ENCODE peak calls at places on chromosomes 3 and 15, in six cellular contexts. D is HepG2, A is GM12878, S is endothelial cell of umbilical vein, K is A549, E is K562. X is an unnamed sample.

GRCh38 chr3:56911363-56911762 is 109.6 kb upstream of the ARHGEF3 start:
- DNase-seq in D (no peak), A (no peak), S (peak), K (no peak), E (no peak), X (no peak)

GRCh38 chr3:193863657-193864323 is 270.8 kb downstream of the OPA1 start:
- DNase-seq in D (no peak), A (no peak), S (no peak), K (no peak), E (no peak), X (no peak)

GRCh38 chr15:69798481-69799315 is 299.0 kb downstream of the TLE3 start:
- DNase-seq in D (no peak), A (no peak), S (peak), K (no peak), E (no peak), X (no peak)

GRCh38 chr15:78050851-78051250 is 26.7 kb downstream of the TBC1D2B start:
- DNase-seq in D (no peak), A (no peak), S (peak), K (no peak), E (no peak), X (peak)

GRCh38 chr3:162729686-162730085 is 1233.1 kb downstream of the OTOL1 start:
- DNase-seq in D (no peak), A (no peak), S (no peak), K (no peak), E (no peak), X (no peak)

GRCh38 chr15:89136818-89137772 is 48.8 kb downstream of the ABHD2 start:
- DNase-seq in D (peak), A (no peak), S (peak), K (no peak), E (no peak), X (no peak)

GRCh38 chr15:88681610-88682221 is 42.9 kb downstream of the ISG20 start:
- DNase-seq in D (peak), A (no peak), S (no peak), K (no peak), E (no peak), X (no peak)

GRCh38 chr3:158572766-158573060 is 1.7 kb downstream of the MLF1 start:
- DNase-seq in D (no peak), A (no peak), S (no peak), K (no peak), E (no peak), X (no peak)

GRCh38 chr15:29312387-29312786 is 42.8 kb upstream of the NSMCE3 start:
- DNase-seq in D (no peak), A (no peak), S (no peak), K (no peak), E (no peak), X (no peak)

GRCh38 chr15:98776607-98777281 is 128.4 kb downstream of the IGF1R start:
- DNase-seq in D (peak), A (peak), S (no peak), K (no peak), E (peak), X (no peak)

GRCh38 chr3:123129052-123129451 is 62.2 kb downstream of the PDIA5 start:
- DNase-seq in D (no peak), A (no peak), S (no peak), K (no peak), E (no peak), X (no peak)

GRCh38 chr3:13245579-13245978 is 172.3 kb upstream of the IQSEC1 start:
- DNase-seq in D (peak), A (no peak), S (no peak), K (no peak), E (no peak), X (peak)

GRCh38 chr15:96818861-96819260 is 488.4 kb downstream of the NR2F2 start:
- DNase-seq in D (no peak), A (no peak), S (no peak), K (no peak), E (no peak), X (no peak)

GRCh38 chr3:23387286-23387918 is 184.3 kb downstream of the UBE2E2 start:
- DNase-seq in D (no peak), A (no peak), S (no peak), K (no peak), E (no peak), X (no peak)

GRCh38 chr3:37711721-37712120 is 150.0 kb upstream of the CTDSPL start:
- DNase-seq in D (no peak), A (no peak), S (no peak), K (no peak), E (no peak), X (no peak)

GRCh38 chr3:150378467-150378751 is 29.7 kb upstream of the TSC22D2 start:
- DNase-seq in D (no peak), A (no peak), S (no peak), K (no peak), E (no peak), X (no peak)

GRCh38 chr3:178474526-178474925 is 61.7 kb upstream of the KCNMB2 start:
- DNase-seq in D (no peak), A (no peak), S (peak), K (no peak), E (no peak), X (no peak)

GRCh38 chr3:30752961-30753360 is 141.5 kb downstream of the GADL1 start:
- DNase-seq in D (peak), A (no peak), S (no peak), K (peak), E (no peak), X (peak)

GRCh38 chr3:129016725-129017530 is 15.8 kb downstream of the EFCC1 start:
- DNase-seq in D (no peak), A (no peak), S (no peak), K (no peak), E (peak), X (peak)

GRCh38 chr3:127747751-127748521 is 74.4 kb downstream of the MGLL start:
- DNase-seq in D (no peak), A (no peak), S (peak), K (peak), E (no peak), X (peak)

GRCh38 chr15:28994142-28994829 is 108.5 kb downstream of the APBA2 start:
- DNase-seq in D (no peak), A (no peak), S (no peak), K (no peak), E (no peak), X (no peak)

GRCh38 chr15:100002091-100002620 is 268.9 kb upstream of the LYSMD4 start:
- DNase-seq in D (no peak), A (no peak), S (no peak), K (no peak), E (no peak), X (no peak)

GRCh38 chr15:66535056-66535455 is 29.9 kb downstream of the ZWILCH start:
- DNase-seq in D (no peak), A (no peak), S (no peak), K (no peak), E (no peak), X (no peak)

DNA sequence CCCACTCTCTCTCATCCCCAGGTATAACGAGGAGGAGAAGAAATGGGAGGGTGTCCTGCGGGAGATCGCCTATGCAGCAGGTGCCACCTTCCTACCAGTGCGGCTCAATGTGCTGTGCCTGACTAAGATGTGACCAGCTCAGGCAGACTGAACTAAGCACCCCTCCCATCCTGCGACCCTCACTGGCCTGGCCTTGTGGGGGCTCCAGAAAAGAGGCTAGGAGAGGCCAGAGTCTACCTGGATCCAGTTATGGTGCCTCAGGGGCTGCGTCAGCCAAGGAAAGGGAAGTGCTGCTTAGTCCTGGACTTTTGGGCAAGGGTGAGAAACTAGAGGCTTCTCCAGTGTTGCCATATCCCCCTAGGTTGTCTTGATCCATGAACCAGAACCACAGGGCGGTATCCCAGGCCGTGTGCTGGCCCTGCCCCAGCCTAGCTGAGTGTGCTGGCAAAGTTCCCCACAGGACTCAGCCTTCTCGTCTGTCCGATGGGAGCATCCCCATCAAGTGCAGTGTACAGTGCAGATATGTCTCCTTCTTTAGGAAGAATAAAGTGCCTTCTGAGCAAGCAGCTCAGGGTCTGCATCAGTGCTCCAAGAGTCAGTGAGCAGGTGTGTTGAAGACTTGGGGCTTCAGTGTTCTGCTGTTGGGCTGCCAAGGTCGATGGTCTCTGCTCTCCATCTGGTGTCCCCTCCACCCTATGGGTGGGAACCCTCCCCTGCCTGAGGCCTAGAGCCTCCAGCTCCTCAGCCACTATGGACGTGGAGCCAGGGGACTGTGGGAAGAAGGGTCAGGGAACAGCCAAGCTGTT is 6.7 kb downstream of the KLHL40 start:
- DNase-seq in D (no peak), A (no peak), S (no peak), K (no peak), E (no peak), X (no peak)
- TF ChIP-seq MYC in D (no peak), A (no peak), S (no peak), K (no peak), E (no peak), X (no peak)

GRCh38 chr15:90287096-90287495 is 21.6 kb downstream of the NGRN start:
- DNase-seq in D (no peak), A (no peak), S (no peak), K (no peak), E (no peak), X (no peak)
- TF ChIP-seq MYC in D (no peak), A (no peak), S (no peak), K (no peak), E (no peak), X (no peak)

DNA sequence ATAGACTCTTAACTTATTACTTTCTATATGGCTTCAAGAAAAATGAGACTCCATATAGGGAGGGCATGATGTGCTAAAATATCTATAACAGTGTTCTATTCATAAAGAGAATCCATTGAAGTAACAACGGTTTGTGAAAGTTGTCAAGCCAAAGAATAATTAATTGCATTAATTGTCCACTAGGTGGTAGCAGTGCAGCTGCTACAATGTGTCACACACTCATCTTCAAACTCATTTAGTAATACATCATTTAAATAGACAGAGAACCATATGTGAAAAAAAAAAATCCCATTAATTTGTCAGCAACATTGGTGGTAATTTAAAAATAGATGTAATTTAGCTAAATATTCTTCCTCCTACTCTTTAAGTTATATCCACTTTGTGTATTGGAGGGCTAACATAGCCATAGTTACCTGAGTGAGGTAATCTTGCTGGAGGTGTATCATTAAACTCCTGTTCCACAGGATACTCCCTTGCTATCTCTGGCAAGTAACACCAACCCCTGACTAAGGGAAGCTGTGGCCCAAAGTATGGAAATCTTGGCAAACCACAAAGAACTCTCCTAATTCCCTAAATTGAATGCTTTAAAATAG is 3.7 kb upstream of the CPA3 start:
- DNase-seq in D (peak), A (no peak), S (peak), K (peak), E (peak), X (peak)
- TF ChIP-seq MYC in D (no peak), A (no peak), S (no peak), K (no peak), E (no peak), X (no peak)

GRCh38 chr3:133515127-133515526 is 58.4 kb upstream of the CDV3 start:
- DNase-seq in D (no peak), A (no peak), S (no peak), K (no peak), E (no peak), X (no peak)

GRCh38 chr3:133509482-133509881 is 64.0 kb upstream of the CDV3 start:
- DNase-seq in D (no peak), A (no peak), S (no peak), K (no peak), E (no peak), X (no peak)

GRCh38 chr3:133514418-133514817 is 59.1 kb upstream of the CDV3 start:
- DNase-seq in D (no peak), A (no peak), S (no peak), K (no peak), E (no peak), X (no peak)

DNA sequence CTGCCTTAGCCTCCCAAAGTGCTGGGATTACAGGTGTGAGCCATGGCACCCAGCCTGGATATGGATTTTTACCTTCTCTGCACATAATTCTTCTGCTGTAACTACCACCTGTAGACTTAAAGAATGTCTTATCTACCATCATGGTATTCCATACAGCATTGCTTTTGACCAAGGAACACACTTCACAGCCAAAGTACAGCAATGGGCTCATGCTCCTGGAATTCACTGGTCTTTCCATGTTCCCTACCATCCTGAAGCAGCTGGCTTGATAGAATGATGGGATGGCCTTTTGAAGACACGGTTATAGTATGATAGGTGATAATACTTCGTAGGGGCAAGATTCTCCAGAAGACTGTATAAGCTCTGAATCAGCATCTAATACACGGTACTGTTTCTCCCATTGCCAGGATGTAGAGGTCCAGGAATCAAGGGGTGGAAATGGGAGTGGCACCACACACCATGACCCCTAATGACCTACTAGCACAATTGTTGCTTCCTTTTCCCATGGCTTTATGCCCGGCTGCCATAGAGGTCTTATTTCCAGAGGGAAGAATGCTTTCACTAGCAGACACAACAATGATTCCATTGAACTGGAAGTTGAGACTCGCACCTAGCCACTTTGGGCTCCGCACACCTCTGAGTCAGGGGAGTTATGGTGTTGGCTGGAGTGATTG is 60.9 kb upstream of the CDV3 start:
- DNase-seq in D (no peak), A (no peak), S (peak), K (no peak), E (no peak), X (no peak)
- TF ChIP-seq MYC in D (no peak), A (no peak), S (no peak), K (no peak), E (no peak), X (no peak)

DNA sequence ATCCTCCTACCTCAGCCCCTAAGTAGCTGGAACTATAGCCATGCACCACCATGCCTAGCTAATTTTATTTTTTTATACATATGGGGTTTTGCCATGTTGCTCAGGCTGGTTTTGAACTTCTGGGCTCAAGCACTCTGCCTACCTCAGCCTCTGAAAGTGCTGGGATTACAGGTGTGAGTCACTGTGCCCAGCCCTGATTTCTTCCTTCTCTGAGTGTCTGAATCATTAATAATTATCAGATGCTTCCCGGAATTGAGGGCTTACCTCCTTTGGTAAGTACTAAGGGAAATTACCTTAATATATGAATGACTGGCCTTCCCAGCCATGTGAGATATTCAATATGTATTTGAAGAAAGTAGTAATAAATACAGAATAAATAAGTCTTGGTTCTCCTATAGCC is 7.2 kb downstream of the CLPX start:
- DNase-seq in D (no peak), A (no peak), S (no peak), K (no peak), E (no peak), X (no peak)
- TF ChIP-seq MYC in D (no peak), A (no peak), S (no peak), K (no peak), E (no peak), X (no peak)

GRCh38 chr3:115146032-115146417 is 1.1 kb downstream of the ZBTB20 start:
- DNase-seq in D (peak), A (no peak), S (peak), K (peak), E (peak), X (peak)
- TF ChIP-seq MYC in D (no peak), A (no peak), S (no peak), K (no peak), E (no peak), X (no peak)

GRCh38 chr15:43515731-43516130 is 1.7 kb upstream of the MAP1A start:
- DNase-seq in D (no peak), A (no peak), S (no peak), K (no peak), E (no peak), X (no peak)

GRCh38 chr15:43514241-43515057 is 3.0 kb upstream of the MAP1A start:
- DNase-seq in D (peak), A (no peak), S (peak), K (no peak), E (peak), X (peak)

GRCh38 chr15:43516801-43517353 is 531 bp upstream of the MAP1A start:
- DNase-seq in D (no peak), A (no peak), S (no peak), K (no peak), E (peak), X (no peak)

GRCh38 chr15:43517354-43518072 is at the start of gene MAP1A:
- DNase-seq in D (no peak), A (no peak), S (no peak), K (no peak), E (peak), X (no peak)

DNA sequence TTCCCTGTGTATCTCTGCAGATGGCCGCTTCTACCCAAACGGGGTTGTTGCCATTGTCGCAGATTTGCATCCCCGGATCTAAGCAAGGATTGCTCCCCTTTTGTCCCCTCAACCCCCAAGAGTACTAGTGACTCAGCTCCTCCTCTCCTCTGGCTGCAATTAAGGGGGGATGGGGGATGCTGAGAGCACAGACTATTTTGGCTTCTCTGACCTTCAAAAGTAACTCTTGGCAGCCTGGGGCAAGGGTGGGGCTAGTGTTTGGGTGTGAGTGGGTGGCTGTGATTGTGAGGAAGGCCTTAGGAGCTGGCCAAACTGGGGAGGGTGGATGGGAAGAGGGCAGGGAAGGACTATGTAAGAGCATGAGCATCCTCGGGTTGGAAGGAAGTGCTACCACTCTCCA is 1.2 kb upstream of the MAP1A start:
- DNase-seq in D (no peak), A (no peak), S (no peak), K (no peak), E (peak), X (no peak)
- TF ChIP-seq MYC in D (no peak), A (no peak), S (no peak), K (no peak), E (no peak), X (no peak)

GRCh38 chr15:48371961-48372360 is 40.7 kb downstream of the DUT start:
- DNase-seq in D (no peak), A (no peak), S (no peak), K (no peak), E (no peak), X (no peak)

GRCh38 chr15:48374472-48374871 is 43.2 kb downstream of the DUT start:
- DNase-seq in D (no peak), A (no peak), S (no peak), K (no peak), E (no peak), X (no peak)

GRCh38 chr15:48371550-48371949 is 40.3 kb downstream of the DUT start:
- DNase-seq in D (no peak), A (no peak), S (no peak), K (no peak), E (no peak), X (no peak)

GRCh38 chr15:48375767-48376166 is 44.5 kb downstream of the DUT start:
- DNase-seq in D (no peak), A (no peak), S (no peak), K (no peak), E (no peak), X (no peak)

GRCh38 chr15:48373855-48374421 is 42.7 kb downstream of the DUT start:
- DNase-seq in D (no peak), A (no peak), S (peak), K (peak), E (no peak), X (peak)
- TF ChIP-seq MYC in D (no peak), A (no peak), S (no peak), K (no peak), E (no peak), X (no peak)

GRCh38 chr15:74789171-74789627 is 7.3 kb downstream of the CSK start:
- DNase-seq in D (no peak), A (no peak), S (no peak), K (no peak), E (no peak), X (no peak)

GRCh38 chr15:74789741-74790079 is 7.8 kb downstream of the CSK start:
- DNase-seq in D (no peak), A (no peak), S (no peak), K (no peak), E (no peak), X (no peak)

GRCh38 chr15:74791007-74791406 is 9.1 kb downstream of the CSK start:
- DNase-seq in D (no peak), A (no peak), S (no peak), K (no peak), E (no peak), X (no peak)

GRCh38 chr15:74791667-74792066 is 9.8 kb downstream of the CSK start:
- DNase-seq in D (no peak), A (no peak), S (no peak), K (no peak), E (no peak), X (no peak)

GRCh38 chr15:74790080-74790916 is 8.4 kb downstream of the CSK start:
- DNase-seq in D (no peak), A (no peak), S (no peak), K (no peak), E (no peak), X (peak)
- TF ChIP-seq MYC in D (no peak), A (no peak), S (no peak), K (no peak), E (no peak), X (peak)

X was measured in NB4.